ENCODE peak calls at places on chromosome 13, in five cellular contexts. K, B, I, Y and X are unnamed samples.

GRCh38 chr13:111126509-111126908 is 11.4 kb downstream of the ARHGEF7 start:
- DNase-seq in I (no peak), K (no peak), B (no peak), Y (no peak), X (no peak)

GRCh38 chr13:25372275-25373081 is 704 bp downstream of the ATP8A2 start:
- DNase-seq in I (no peak), Y (peak), K (peak), B (no peak), X (no peak)

GRCh38 chr13:88622362-88622973 is 951.3 kb downstream of the SLITRK5 start:
- DNase-seq in I (no peak), B (no peak), K (no peak), Y (peak), X (no peak)

GRCh38 chr13:21399741-21400140 is 59.4 kb downstream of the ZDHHC20 start:
- DNase-seq in I (no peak), K (no peak), B (no peak), Y (no peak), X (no peak)

GRCh38 chr13:29294869-29295268 is 300.6 kb downstream of the SLC7A1 start:
- DNase-seq in K (no peak), Y (no peak), I (no peak), B (no peak), X (no peak)

GRCh38 chr13:111862836-111863815 is 203.8 kb upstream of the SOX1 start:
- DNase-seq in K (no peak), B (no peak), Y (no peak), I (no peak), X (no peak)

GRCh38 chr13:29059837-29060236 is 239.7 kb downstream of the MTUS2 start:
- DNase-seq in Y (no peak), B (peak), I (peak), K (no peak), X (no peak)

GRCh38 chr13:21106089-21106488 is 44.7 kb upstream of the LATS2 start:
- DNase-seq in Y (no peak), K (no peak), B (no peak), I (no peak), X (no peak)

GRCh38 chr13:28655566-28655965 is 3.4 kb upstream of the POMP start:
- DNase-seq in K (no peak), B (no peak), Y (peak), I (no peak), X (no peak)

GRCh38 chr13:59780058-59780457 is 383.7 kb downstream of the DIAPH3 start:
- DNase-seq in K (no peak), Y (peak), I (no peak), B (no peak), X (no peak)

GRCh38 chr13:76336889-76337844 is 549.0 kb downstream of the KCTD12 start:
- DNase-seq in K (no peak), Y (no peak), B (no peak), I (no peak), X (no peak)

GRCh38 chr13:24745861-24746617 is 17.9 kb upstream of the RNF17 start:
- DNase-seq in Y (no peak), I (no peak), K (no peak), B (no peak), X (no peak)

GRCh38 chr13:106498158-106498557 is 37.3 kb downstream of the EFNB2 start:
- DNase-seq in Y (no peak), K (no peak), B (no peak), I (no peak), X (no peak)

GRCh38 chr13:27028683-27029480 is 142.7 kb downstream of the USP12 start:
- DNase-seq in Y (no peak), B (no peak), I (no peak), K (no peak), X (no peak)

GRCh38 chr13:60398949-60399589 is 2.0 kb downstream of the TDRD3 start:
- DNase-seq in I (no peak), Y (no peak), K (no peak), B (no peak), X (no peak)

GRCh38 chr13:20702945-20703784 is at the start of gene IL17D:
- DNase-seq in I (no peak), Y (no peak), K (peak), B (no peak), X (peak)

GRCh38 chr13:35159041-35159440 is 217.0 kb downstream of the NBEA start:
- DNase-seq in Y (no peak), K (no peak), I (no peak), B (no peak), X (no peak)

GRCh38 chr13:96191367-96191766 is 101.5 kb downstream of the HS6ST3 start:
- DNase-seq in B (no peak), I (no peak), K (no peak), Y (no peak), X (no peak)

GRCh38 chr13:25602206-25602605 is 230.4 kb downstream of the ATP8A2 start:
- DNase-seq in I (no peak), K (no peak), B (no peak), Y (peak), X (no peak)

GRCh38 chr13:30143671-30144400 is 163.5 kb downstream of the KATNAL1 start:
- DNase-seq in Y (peak), B (no peak), K (peak), I (no peak), X (peak)

GRCh38 chr13:21079761-21080730 is 18.7 kb upstream of the LATS2 start:
- DNase-seq in B (no peak), I (no peak), K (no peak), Y (peak), X (peak)

GRCh38 chr13:45257638-45258338 is 56.9 kb upstream of the KCTD4 start:
- DNase-seq in B (no peak), Y (no peak), K (no peak), I (no peak), X (no peak)

GRCh38 chr13:106088094-106088493 is 447.4 kb downstream of the EFNB2 start:
- DNase-seq in K (no peak), Y (no peak), I (no peak), B (no peak), X (no peak)

GRCh38 chr13:106349080-106349841 is 186.2 kb downstream of the EFNB2 start:
- DNase-seq in Y (peak), I (peak), B (peak), K (peak), X (peak)

GRCh38 chr13:60795219-60795618 is 398.2 kb downstream of the TDRD3 start:
- DNase-seq in K (no peak), Y (no peak), B (no peak), I (no peak), X (no peak)

GRCh38 chr13:44819245-44819644 is 170.0 kb downstream of the NUFIP1 start:
- DNase-seq in B (no peak), K (peak), I (no peak), Y (peak), X (peak)

GRCh38 chr13:23273498-23273897 is 92.7 kb downstream of the SGCG start:
- DNase-seq in I (no peak), B (no peak), K (no peak), Y (no peak), X (no peak)

GRCh38 chr13:29847501-29847983 is 2.9 kb downstream of the UBL3 start:
- DNase-seq in K (peak), B (no peak), Y (peak), I (no peak), X (no peak)

GRCh38 chr13:31987535-31988170 is 43.9 kb upstream of the FRY start:
- DNase-seq in B (no peak), K (no peak), Y (no peak), I (no peak), X (no peak)

GRCh38 chr13:25384747-25385270 is 13.0 kb downstream of the ATP8A2 start:
- DNase-seq in I (no peak), B (no peak), K (peak), Y (no peak), X (no peak)

GRCh38 chr13:36918246-36919060 is 1.6 kb downstream of the SMAD9 start:
- DNase-seq in Y (peak), B (no peak), K (no peak), I (no peak), X (no peak)

GRCh38 chr13:99311137-99311536 is 3.9 kb upstream of the GPR183 start:
- DNase-seq in I (no peak), Y (no peak), B (no peak), K (no peak), X (no peak)

GRCh38 chr13:100892981-100893380 is 218.4 kb upstream of the TMTC4 start:
- DNase-seq in Y (no peak), K (no peak), B (no peak), I (no peak), X (no peak)

GRCh38 chr13:61024046-61024445 is 391.6 kb downstream of the PCDH20 start:
- DNase-seq in K (no peak), B (no peak), Y (no peak), I (no peak), X (no peak)

GRCh38 chr13:76043882-76044281 is 407.8 kb downstream of the LMO7 start:
- DNase-seq in I (no peak), Y (peak), B (no peak), K (no peak), X (no peak)

GRCh38 chr13:79781829-79782540 is 301.0 kb downstream of the NDFIP2 start:
- DNase-seq in K (no peak), B (no peak), I (no peak), Y (peak), X (no peak)

GRCh38 chr13:79779761-79780160 is 298.8 kb downstream of the NDFIP2 start:
- DNase-seq in B (no peak), I (no peak), Y (peak), K (peak), X (peak)

GRCh38 chr13:79780240-79780639 is 299.3 kb downstream of the NDFIP2 start:
- DNase-seq in I (no peak), B (no peak), Y (peak), K (no peak), X (no peak)

GRCh38 chr13:79786176-79786575 is 305.2 kb downstream of the NDFIP2 start:
- DNase-seq in Y (no peak), K (no peak), B (no peak), I (no peak), X (no peak)

GRCh38 chr13:79782541-79783216 is 301.7 kb downstream of the NDFIP2 start:
- DNase-seq in K (peak), Y (peak), B (peak), I (peak), X (peak)
- H3K27ac ChIP-seq in K (peak), Y (no peak), B (peak), I (peak), X (peak)

GRCh38 chr13:46624821-46625220 is 71.9 kb downstream of the LRCH1 start:
- DNase-seq in B (no peak), K (no peak), Y (no peak), I (no peak), X (no peak)

GRCh38 chr13:46621133-46621532 is 68.2 kb downstream of the LRCH1 start:
- DNase-seq in I (no peak), Y (no peak), B (no peak), K (no peak), X (no peak)

GRCh38 chr13:46624353-46624752 is 71.4 kb downstream of the LRCH1 start:
- DNase-seq in K (no peak), I (no peak), Y (no peak), B (no peak), X (no peak)

GRCh38 chr13:46622013-46622917 is 69.3 kb downstream of the LRCH1 start:
- DNase-seq in B (no peak), K (no peak), I (no peak), Y (no peak), X (no peak)

GRCh38 chr13:46622918-46623256 is 69.9 kb downstream of the LRCH1 start:
- DNase-seq in I (peak), K (peak), B (no peak), Y (peak), X (no peak)
- H3K27ac ChIP-seq in I (peak), K (no peak), B (no peak), Y (no peak), X (no peak)

GRCh38 chr13:41564046-41564445 is 106.7 kb downstream of the RGCC start:
- DNase-seq in B (no peak), I (no peak), Y (no peak), K (no peak), X (no peak)
- H3K27ac ChIP-seq in B (peak), I (peak), Y (no peak), K (no peak), X (no peak)

GRCh38 chr13:94706101-94706853 is 6.1 kb downstream of the SOX21 start:
- DNase-seq in Y (no peak), I (no peak), K (no peak), B (no peak), X (no peak)

GRCh38 chr13:94706854-94707399 is 5.4 kb downstream of the SOX21 start:
- DNase-seq in K (no peak), B (no peak), I (no peak), Y (no peak), X (no peak)

GRCh38 chr13:94708971-94709614 is 3.3 kb downstream of the SOX21 start:
- DNase-seq in I (no peak), K (no peak), B (no peak), Y (no peak), X (no peak)

GRCh38 chr13:94708031-94708571 is 4.2 kb downstream of the SOX21 start:
- DNase-seq in K (no peak), Y (no peak), B (no peak), I (no peak), X (no peak)

DNA sequence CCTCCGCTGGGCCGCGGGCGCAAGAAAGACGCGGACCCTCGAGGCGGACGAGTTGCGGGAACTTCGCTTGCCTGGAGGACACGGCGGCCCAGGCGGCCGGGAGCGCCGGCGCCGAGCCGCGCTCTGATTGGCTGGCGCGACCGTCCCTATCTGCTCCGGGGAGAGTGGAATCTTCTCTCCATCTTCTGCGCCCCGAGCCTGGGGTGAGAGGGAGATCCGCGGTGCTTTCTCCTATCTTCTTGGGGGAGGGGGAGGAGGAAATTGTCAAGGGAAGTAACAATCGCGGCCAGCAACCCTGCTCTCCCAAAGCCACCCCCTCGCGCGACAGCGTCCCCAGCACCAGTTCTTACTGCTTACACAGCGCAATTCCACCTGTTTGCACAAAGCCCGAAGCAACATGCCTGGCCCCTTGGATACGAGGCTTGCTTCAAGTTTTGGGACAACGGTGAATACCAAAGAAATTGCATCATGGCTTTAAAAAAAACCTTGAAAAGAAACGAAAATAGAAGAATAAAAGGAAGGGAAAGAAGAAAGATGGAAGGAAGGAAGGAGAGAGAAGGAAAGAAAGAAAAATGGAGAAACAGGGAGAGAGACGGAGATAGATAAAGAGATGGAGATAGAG is 4.8 kb downstream of the SOX21 start:
- DNase-seq in Y (no peak), B (no peak), K (no peak), I (no peak), X (peak)
- H3K27ac ChIP-seq in Y (no peak), B (no peak), K (no peak), I (no peak), X (no peak)

GRCh38 chr13:47250141-47250540 is 353.3 kb upstream of the HTR2A start:
- DNase-seq in I (no peak), K (no peak), B (no peak), Y (peak), X (peak)
- H3K27ac ChIP-seq in I (no peak), K (no peak), B (no peak), Y (no peak), X (no peak)

DNA sequence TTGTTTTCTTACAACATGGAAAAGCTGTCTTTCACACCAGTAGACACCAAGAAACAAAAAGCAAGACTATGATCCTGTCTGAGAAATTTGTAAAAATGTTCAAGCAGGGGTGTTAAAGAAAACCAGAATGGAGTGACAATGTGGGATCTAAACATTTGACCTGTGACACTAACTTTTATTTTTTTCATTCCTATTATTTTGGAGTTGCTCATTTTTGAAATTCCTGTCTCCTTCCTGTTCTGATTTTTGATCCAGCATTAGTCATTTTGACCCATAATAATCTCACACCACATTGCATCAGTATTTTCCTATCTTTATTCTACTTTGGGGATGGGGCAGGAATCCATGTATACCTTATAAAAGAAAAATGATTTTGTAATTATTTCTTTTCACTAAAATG is 164.2 kb downstream of the DLEU7 start:
- DNase-seq in K (no peak), Y (peak), B (no peak), I (no peak), X (no peak)
- H3K27ac ChIP-seq in K (no peak), Y (no peak), B (no peak), I (no peak), X (no peak)

DNA sequence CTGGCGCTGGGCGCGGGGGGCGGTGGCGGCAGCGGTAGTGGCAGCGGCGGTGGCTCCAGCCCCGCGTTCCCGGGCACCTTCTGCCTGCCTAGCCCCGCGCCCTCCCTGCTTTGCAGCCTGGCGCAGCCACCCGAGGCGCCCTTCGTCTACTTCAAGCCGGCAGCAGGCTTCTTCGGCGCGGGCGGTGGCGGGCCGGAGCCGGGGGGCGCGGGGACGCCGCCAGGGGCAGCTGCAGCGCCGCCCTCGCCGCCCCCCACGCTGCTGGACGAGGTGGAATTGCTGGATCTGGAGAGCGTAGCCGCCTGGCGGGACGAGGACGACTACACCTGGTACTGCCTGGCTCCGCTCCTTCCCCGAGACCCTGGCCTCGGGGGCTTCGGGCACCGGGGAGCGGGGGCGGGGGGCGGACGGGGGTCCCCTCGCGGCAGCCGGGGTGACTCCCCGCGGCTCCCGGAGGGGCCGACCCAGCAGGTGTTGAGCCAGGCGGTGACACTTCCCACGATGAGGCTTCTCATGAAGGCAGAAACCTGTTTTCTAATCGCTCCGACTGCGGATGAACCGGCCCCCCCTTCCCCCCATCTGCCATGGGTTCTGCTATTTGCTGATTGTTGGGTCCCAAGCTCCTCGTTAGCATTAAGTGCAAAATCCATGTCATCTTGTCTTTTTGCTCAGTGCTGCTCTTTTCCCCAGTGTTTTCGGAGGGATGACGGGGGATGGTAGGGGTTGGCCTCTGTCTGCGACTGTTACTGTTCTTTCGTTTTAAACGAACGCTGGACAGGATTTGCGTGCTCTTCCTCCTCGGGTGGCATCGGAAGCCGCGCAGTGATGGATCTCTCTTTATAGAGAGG is 948 bp downstream of the SLAIN1 start:
- DNase-seq in K (peak), I (peak), B (peak), Y (no peak), X (no peak)
- H3K27ac ChIP-seq in K (no peak), I (peak), B (no peak), Y (no peak), X (no peak)

GRCh38 chr13:39961036-39961435 is 305.6 kb downstream of the COG6 start:
- DNase-seq in Y (no peak), K (no peak), B (no peak), I (no peak), X (no peak)
- H3K27ac ChIP-seq in Y (no peak), K (no peak), B (no peak), I (no peak), X (no peak)

DNA sequence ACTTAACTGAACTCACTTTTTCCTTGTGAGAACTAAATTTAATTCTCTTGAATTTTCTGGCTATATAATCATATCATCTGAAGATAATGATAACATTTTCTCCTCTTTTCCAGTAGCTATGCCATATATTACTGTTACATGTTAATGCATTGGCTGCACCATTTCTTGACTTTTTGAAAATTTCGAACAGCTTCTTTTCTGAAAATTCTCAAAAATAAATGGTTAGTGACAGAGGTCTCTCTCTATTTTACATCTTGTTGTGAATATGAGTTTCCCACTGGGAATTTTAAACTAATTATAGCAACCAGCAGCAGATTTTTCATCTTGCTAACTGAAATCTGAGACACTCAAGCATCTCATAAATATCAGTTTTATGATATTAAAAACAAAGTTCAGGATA is 30.6 kb downstream of the MBNL2 start:
- DNase-seq in K (no peak), I (no peak), Y (no peak), B (no peak), X (no peak)
- H3K27ac ChIP-seq in K (no peak), I (peak), Y (no peak), B (no peak), X (no peak)